ENCODE peak calls at places on chromosomes 12 and 14, in nine cellular contexts. G is HTR-8/SVneo; F is memory B cell; K is EL; R is astrocyte of the hippocampus; I is dorsolateral prefrontal cortex; J is astrocyte of the spinal cord; E is Caki2; Z is stimulated activated CD4-positive, alpha-beta T cell treated with anti-CD3 and anti-CD28 coated beads, TNF-alpha, amount 100 ng/mL, for 4 hours. M is an unnamed sample.

GRCh38 chr14:76901171-76902055 is 75.2 kb downstream of the LRRC74A start:
- DNase-seq in G (peak), F (no peak), R (peak), J (no peak), K (peak), I (no peak), Z (no peak), E (no peak), M (no peak)

GRCh38 chr14:69314327-69314726 is 54.4 kb downstream of the GALNT16 start:
- DNase-seq in G (no peak), I (no peak), E (no peak), Z (no peak), J (no peak), K (no peak), R (no peak), F (no peak), M (no peak)

GRCh38 chr14:25086081-25086480 is 36.1 kb upstream of the STXBP6 start:
- DNase-seq in E (no peak), R (no peak), J (no peak), F (no peak), K (no peak), Z (no peak), I (no peak), G (no peak), M (no peak)

GRCh38 chr14:93926873-93927571 is at the start of gene FAM181A:
- DNase-seq in J (no peak), R (no peak), E (no peak), K (no peak), I (no peak), Z (no peak), G (no peak), F (no peak), M (no peak)

GRCh38 chr12:115353467-115353866 is 669.5 kb upstream of the TBX3 start:
- DNase-seq in E (no peak), G (no peak), K (no peak), R (no peak), I (no peak), Z (no peak), J (no peak), F (no peak), M (no peak)

GRCh38 chr12:89525002-89525823 is 617 bp upstream of the GALNT4 start:
- DNase-seq in E (peak), K (peak), I (no peak), J (peak), G (peak), R (no peak), F (peak), Z (peak), M (no peak)

GRCh38 chr12:28290262-28290661 is 100.0 kb downstream of the CCDC91 start:
- DNase-seq in F (no peak), E (no peak), I (no peak), R (no peak), J (no peak), K (no peak), Z (no peak), G (no peak), M (no peak)

GRCh38 chr12:32309811-32310755 is 89.3 kb upstream of the FGD4 start:
- DNase-seq in K (no peak), Z (no peak), R (peak), I (no peak), F (no peak), J (no peak), G (no peak), E (peak), M (peak)

GRCh38 chr14:54577977-54578376 is 11.0 kb downstream of the SAMD4A start:
- DNase-seq in K (peak), G (no peak), F (no peak), J (no peak), E (no peak), R (no peak), I (no peak), Z (no peak), M (no peak)

M was measured in epithelial cell of proximal tubule.